ENCODE peak calls at places on chromosomes 16 and 17, in seven cellular contexts. T is esophagus squamous epithelium, G is lung, S is kidney, D is Peyer's patch, Q is upper lobe of right lung, O is spleen. J is an unnamed sample. For H3K4me1, the result is how much of the 10 kb centered on the place peaks cover.

GRCh38 chr16:17161034-17161433 is 309.7 kb downstream of the XYLT1 start:
- DNase-seq in T (no peak), G (no peak), S (no peak), D (no peak), Q (no peak), O (no peak), J (no peak)

GRCh38 chr17:40122466-40122943 is 734 bp downstream of the MSL1 start:
- DNase-seq in T (no peak), G (peak), S (peak), D (peak), Q (peak), O (peak), J (no peak)

GRCh38 chr17:37392024-37392590 is 14.5 kb downstream of the ACACA start:
- DNase-seq in T (no peak), G (no peak), S (no peak), D (no peak), Q (no peak), O (no peak), J (no peak)

GRCh38 chr17:40516581-40517285 is 15.3 kb upstream of the TNS4 start:
- DNase-seq in T (no peak), G (no peak), S (no peak), D (peak), Q (peak), O (peak), J (peak)

GRCh38 chr16:17205279-17206139 is 265.3 kb downstream of the XYLT1 start:
- DNase-seq in T (no peak), G (no peak), S (no peak), D (no peak), Q (no peak), O (no peak), J (no peak)

GRCh38 chr17:44279586-44280344 is 11.8 kb upstream of the SLC4A1 start:
- DNase-seq in T (no peak), G (peak), S (peak), D (peak), Q (peak), O (peak), J (no peak)

GRCh38 chr16:86321491-86321890 is 188.8 kb upstream of the FOXF1 start:
- DNase-seq in T (no peak), G (no peak), S (no peak), D (no peak), Q (no peak), O (peak), J (no peak)

GRCh38 chr16:74480150-74481029 is 59.1 kb upstream of the CLEC18B start:
- DNase-seq in T (no peak), G (peak), S (no peak), D (peak), Q (no peak), O (no peak), J (peak)

GRCh38 chr17:41343031-41343430 is 7.6 kb downstream of the KRT33A start:
- DNase-seq in T (no peak), G (no peak), S (no peak), D (no peak), Q (no peak), O (no peak), J (no peak)

GRCh38 chr16:51159296-51159695 is 8.2 kb upstream of the SALL1 start:
- DNase-seq in T (no peak), G (no peak), S (no peak), D (no peak), Q (no peak), O (no peak), J (no peak)

GRCh38 chr17:50203086-50203485 is 1.7 kb upstream of the COL1A1 start:
- DNase-seq in T (no peak), G (no peak), S (peak), D (no peak), Q (no peak), O (no peak), J (peak)

GRCh38 chr16:84367750-84368320 is 503 bp upstream of the ATP2C2 start:
- DNase-seq in T (no peak), G (peak), S (no peak), D (peak), Q (peak), O (peak), J (no peak)

GRCh38 chr17:28811594-28812135 is 30.9 kb downstream of the FAM222B start:
- DNase-seq in T (no peak), G (no peak), S (no peak), D (no peak), Q (no peak), O (no peak), J (no peak)

GRCh38 chr17:73371846-73372245 is 60.0 kb upstream of the CDC42EP4 start:
- DNase-seq in T (no peak), G (no peak), S (no peak), D (no peak), Q (no peak), O (no peak), J (no peak)

GRCh38 chr17:3690094-3690715 is 5.8 kb downstream of the P2RX5 start:
- DNase-seq in T (no peak), G (no peak), S (peak), D (no peak), Q (no peak), O (no peak), J (no peak)

GRCh38 chr17:301681-302299 is 50.8 kb downstream of the RPH3AL start:
- DNase-seq in T (no peak), G (no peak), S (peak), D (peak), Q (peak), O (no peak), J (peak)

GRCh38 chr17:6648181-6648580 is 3.2 kb downstream of the MED31 start:
- DNase-seq in T (no peak), G (no peak), S (no peak), D (no peak), Q (no peak), O (no peak), J (no peak)

GRCh38 chr17:70929226-70929625 is 759.9 kb downstream of the KCNJ2 start:
- DNase-seq in T (no peak), G (no peak), S (no peak), D (no peak), Q (no peak), O (no peak), J (no peak)

GRCh38 chr17:3965123-3965800 is 1.0 kb upstream of the ATP2A3 start:
- DNase-seq in T (peak), G (peak), S (peak), D (peak), Q (peak), O (peak), J (no peak)

GRCh38 chr17:62703776-62704380 is 76.4 kb downstream of the MRC2 start:
- DNase-seq in T (no peak), G (peak), S (peak), D (peak), Q (peak), O (peak), J (peak)

GRCh38 chr16:57531635-57532220 is 4.6 kb downstream of the CCDC102A start:
- DNase-seq in T (no peak), G (no peak), S (peak), D (peak), Q (peak), O (peak), J (peak)

GRCh38 chr17:28145348-28145747 is 102.9 kb downstream of the NLK start:
- DNase-seq in T (no peak), G (no peak), S (no peak), D (no peak), Q (no peak), O (no peak), J (no peak)

GRCh38 chr16:13742929-13743328 is 177.0 kb upstream of the ERCC4 start:
- DNase-seq in T (no peak), G (no peak), S (no peak), D (no peak), Q (no peak), O (no peak), J (no peak)

GRCh38 chr17:82245144-82246039 is 16.6 kb downstream of the SLC16A3 start:
- DNase-seq in T (no peak), G (no peak), S (peak), D (no peak), Q (no peak), O (peak), J (peak)

GRCh38 chr17:42233994-42234393 is 39.7 kb upstream of the GHDC start:
- DNase-seq in T (no peak), G (no peak), S (no peak), D (no peak), Q (no peak), O (no peak), J (no peak)

GRCh38 chr17:2904135-2904534 is 107.9 kb downstream of the RAP1GAP2 start:
- DNase-seq in T (no peak), G (no peak), S (peak), D (peak), Q (no peak), O (no peak), J (no peak)

GRCh38 chr16:48160575-48160974 is 4.8 kb upstream of the ABCC12 start:
- DNase-seq in T (no peak), G (no peak), S (no peak), D (no peak), Q (no peak), O (no peak), J (no peak)

GRCh38 chr16:4855371-4855770 is 8.1 kb downstream of the UBN1 start:
- DNase-seq in T (no peak), G (no peak), S (no peak), D (no peak), Q (no peak), O (no peak), J (no peak)

GRCh38 chr17:70187383-70187782 is 18.1 kb downstream of the KCNJ2 start:
- DNase-seq in T (no peak), G (no peak), S (no peak), D (no peak), Q (no peak), O (no peak), J (no peak)

GRCh38 chr17:55440391-55440790 is 18.8 kb upstream of the MMD start:
- DNase-seq in T (no peak), G (no peak), S (no peak), D (no peak), Q (no peak), O (no peak), J (no peak)

GRCh38 chr16:637081-638018 is 1.2 kb upstream of the METTL26 start:
- DNase-seq in T (no peak), G (peak), S (peak), D (peak), Q (peak), O (peak), J (no peak)

GRCh38 chr16:3767333-3767977 is 50.1 kb upstream of the TRAP1 start:
- DNase-seq in T (no peak), G (no peak), S (no peak), D (no peak), Q (no peak), O (no peak), J (no peak)

GRCh38 chr17:44376124-44376523 is 12.5 kb upstream of the FAM171A2 start:
- DNase-seq in T (no peak), G (no peak), S (peak), D (no peak), Q (no peak), O (no peak), J (no peak)

GRCh38 chr16:84726670-84727467 is 27.1 kb downstream of the USP10 start:
- DNase-seq in T (no peak), G (peak), S (no peak), D (peak), Q (peak), O (no peak), J (no peak)

GRCh38 chr17:73013299-73013698 is 79.2 kb downstream of the SLC39A11 start:
- DNase-seq in T (no peak), G (no peak), S (no peak), D (no peak), Q (no peak), O (no peak), J (no peak)

GRCh38 chr16:15575293-15576049 is 67.5 kb downstream of the MARF1 start:
- DNase-seq in T (no peak), G (no peak), S (no peak), D (no peak), Q (no peak), O (no peak), J (no peak)

GRCh38 chr16:15567823-15568222 is 75.1 kb downstream of the MARF1 start:
- DNase-seq in T (no peak), G (no peak), S (no peak), D (no peak), Q (no peak), O (peak), J (no peak)

GRCh38 chr16:15574614-15574948 is 68.4 kb downstream of the MARF1 start:
- DNase-seq in T (no peak), G (no peak), S (no peak), D (no peak), Q (no peak), O (no peak), J (no peak)

GRCh38 chr16:15573274-15573895 is 69.6 kb downstream of the MARF1 start:
- DNase-seq in T (no peak), G (no peak), S (no peak), D (no peak), Q (no peak), O (no peak), J (no peak)

DNA sequence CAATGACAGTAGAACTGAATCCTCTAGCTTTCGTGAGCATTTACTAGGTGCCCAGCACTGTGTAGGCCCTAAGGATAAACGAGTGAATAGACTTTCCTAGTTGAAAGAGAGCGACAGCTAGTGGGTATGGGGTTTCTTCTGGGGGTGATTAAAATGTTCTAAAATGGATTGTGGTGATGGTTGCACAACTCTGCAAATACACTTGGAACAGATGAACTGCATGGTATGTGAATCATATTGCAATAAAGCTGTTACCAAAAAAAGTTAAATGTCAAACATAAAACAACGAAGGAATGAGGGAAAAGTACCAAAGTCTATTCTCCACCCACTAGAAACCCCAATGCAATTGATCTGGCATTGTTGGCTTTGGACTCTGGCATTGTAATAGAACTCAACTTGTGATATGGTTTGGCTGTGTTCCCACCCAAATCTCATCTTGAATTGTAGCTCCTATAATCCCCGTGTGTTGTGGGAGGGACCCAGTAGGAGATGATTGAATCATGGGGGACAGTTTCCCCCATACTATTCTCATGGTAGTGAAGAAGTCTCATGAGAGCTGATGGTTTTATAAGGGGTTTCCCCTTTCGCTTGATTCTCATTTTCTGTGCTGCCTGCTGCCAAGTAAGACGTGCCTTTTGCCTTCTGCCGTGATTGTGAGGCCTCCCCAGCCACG is 70.5 kb downstream of the MARF1 start:
- DNase-seq in T (no peak), G (no peak), S (no peak), D (no peak), Q (no peak), O (no peak), J (no peak)
- H3K4me1 ChIP-seq in T (under half), G (under half), S (under half), D (under half), Q (under half), O (under half), J (under half)

DNA sequence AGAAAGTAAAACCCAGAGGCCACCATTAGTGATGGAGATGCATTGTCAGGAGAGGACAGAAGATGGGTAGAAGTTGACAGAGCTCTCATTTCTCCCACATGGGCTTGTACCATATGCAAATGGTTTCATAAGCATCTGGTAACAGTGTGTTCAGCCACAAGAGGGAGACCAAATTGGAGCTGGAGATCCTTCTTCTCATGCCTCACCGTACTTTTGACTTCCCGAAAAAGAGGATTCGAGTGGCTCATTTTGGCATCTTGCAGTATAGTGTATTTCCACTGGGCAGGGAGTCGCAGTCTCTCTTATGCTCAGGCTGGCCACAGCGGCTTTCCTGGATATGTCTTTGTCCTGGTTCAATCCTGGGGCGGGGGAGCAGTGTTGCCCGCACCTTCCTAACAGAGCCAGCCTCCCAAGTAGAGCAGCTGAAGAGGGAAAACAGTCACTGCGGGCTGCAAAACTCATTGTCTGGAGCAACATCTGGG is 23.8 kb downstream of the TBC1D3B start:
- DNase-seq in T (no peak), G (no peak), S (no peak), D (no peak), Q (no peak), O (no peak), J (no peak)
- TF ChIP-seq CTCF in T (no peak), G (no peak), S (no peak), D (no peak), Q (no peak), O (no peak), J (no peak)

DNA sequence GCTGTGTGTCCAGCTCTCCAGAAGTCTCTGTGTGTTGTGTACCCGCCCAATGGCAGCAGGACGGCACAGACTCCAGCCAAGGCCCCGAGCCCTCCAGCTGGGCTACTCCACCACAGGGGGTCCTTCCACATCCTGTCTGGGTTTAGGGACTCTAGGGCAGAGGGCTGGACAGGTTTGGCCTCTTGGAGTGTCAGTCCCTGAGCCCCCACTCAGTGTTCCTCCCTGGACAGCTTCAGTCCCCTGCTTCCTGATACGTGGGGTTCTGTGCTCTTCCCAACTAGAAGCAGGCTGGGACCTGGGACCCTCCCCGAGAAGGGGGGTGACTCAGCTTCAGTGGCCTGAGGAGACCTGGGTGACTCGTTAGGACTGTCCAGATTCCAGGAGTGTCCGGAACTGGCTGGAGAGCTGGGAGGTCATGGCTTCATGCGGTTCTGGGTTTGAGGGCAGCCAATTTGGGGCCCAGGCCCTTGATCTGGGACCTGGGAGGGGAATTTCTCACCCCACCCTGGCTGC is 4.2 kb downstream of the CDK3 start:
- DNase-seq in T (no peak), G (no peak), S (no peak), D (no peak), Q (no peak), O (no peak), J (no peak)
- H3K27ac ChIP-seq in T (peak), G (peak), S (no peak), D (no peak), Q (peak), O (no peak), J (no peak)

GRCh38 chr17:47701603-47702002 is 7.6 kb downstream of the TBKBP1 start:
- DNase-seq in T (no peak), G (no peak), S (no peak), D (no peak), Q (peak), O (peak), J (peak)
- H3K4me1 ChIP-seq in T (under half), G (under half), S (under half), D (under half), Q (under half), O (under half), J (under half)

DNA sequence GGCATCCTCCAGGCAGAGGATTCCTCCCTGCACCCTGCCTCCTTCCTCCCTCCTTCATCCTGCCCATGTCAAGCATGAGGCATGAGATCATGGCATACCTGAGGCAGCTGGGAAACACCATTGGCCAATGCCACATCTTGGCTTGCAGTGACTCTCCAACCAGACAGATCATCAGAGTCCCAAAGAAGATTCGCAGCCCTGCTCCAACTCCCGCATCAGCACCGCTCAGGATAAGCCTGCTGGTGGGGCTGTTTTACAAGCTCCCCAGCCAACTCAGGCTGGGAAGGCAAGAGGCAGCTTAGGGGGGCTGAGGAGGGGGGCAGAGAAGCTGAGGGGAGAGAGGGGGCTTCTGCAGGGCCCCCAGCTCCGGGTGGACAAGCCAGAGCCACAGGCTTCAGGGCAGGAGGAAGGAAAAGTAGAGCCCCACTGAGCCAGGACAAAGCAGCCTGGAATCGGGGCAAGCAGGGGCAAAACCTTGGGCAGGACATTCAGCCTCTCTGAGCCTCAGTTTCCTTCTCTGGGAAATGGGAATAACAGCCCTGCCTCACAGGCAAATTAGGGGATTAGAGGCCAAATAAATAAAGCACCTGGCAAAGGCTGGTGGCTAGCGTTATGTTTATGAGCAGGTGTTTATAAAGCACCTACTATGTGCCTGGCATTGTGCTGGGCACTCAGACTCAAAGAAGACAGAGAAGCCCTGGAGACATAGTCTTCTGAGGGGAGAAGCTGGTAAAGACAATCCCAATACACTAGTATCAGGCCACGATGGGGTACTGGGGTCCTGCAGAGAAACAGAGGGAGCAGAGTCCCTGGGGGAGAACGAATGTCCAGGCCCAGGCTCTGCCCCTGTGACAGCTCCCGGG is 88.1 kb downstream of the GOSR1 start:
- DNase-seq in T (no peak), G (no peak), S (no peak), D (no peak), Q (no peak), O (no peak), J (no peak)
- TF ChIP-seq CTCF in T (no peak), G (no peak), S (no peak), D (no peak), Q (no peak), O (no peak), J (no peak)

GRCh38 chr16:66487580-66488235 is 60.6 kb downstream of the BEAN1 start:
- DNase-seq in T (no peak), G (no peak), S (no peak), D (peak), Q (no peak), O (no peak), J (no peak)
- H3K27ac ChIP-seq in T (no peak), G (peak), S (no peak), D (no peak), Q (peak), O (no peak), J (peak)